ENCODE peak calls at places on chromosomes 2 and 18, in seven cellular contexts. J, U, F, H, W, X and Z are unnamed samples.

GRCh38 chr18:65547046-65547445 is 203.8 kb upstream of the CDH7 start:
- DNase-seq in J (no peak), U (no peak), F (no peak), H (peak), W (no peak), X (no peak), Z (no peak)

GRCh38 chr2:38174131-38174530 is 98.2 kb upstream of the CYP1B1 start:
- DNase-seq in J (no peak), U (no peak), F (no peak), H (no peak), W (no peak), X (no peak), Z (no peak)

GRCh38 chr18:3584897-3585460 is 135.0 kb downstream of the TGIF1 start:
- DNase-seq in J (no peak), U (no peak), F (no peak), H (peak), W (no peak), X (no peak), Z (peak)

GRCh38 chr2:19743641-19744040 is 158.1 kb downstream of the TTC32 start:
- DNase-seq in J (no peak), U (no peak), F (no peak), H (no peak), W (no peak), X (no peak), Z (no peak)

GRCh38 chr18:75456277-75456676 is 28.8 kb upstream of the SMIM21 start:
- DNase-seq in J (no peak), U (no peak), F (peak), H (peak), W (no peak), X (no peak), Z (no peak)

GRCh38 chr2:27980242-27980641 is 89.7 kb downstream of the BABAM2 start:
- DNase-seq in J (no peak), U (no peak), F (no peak), H (no peak), W (no peak), X (no peak), Z (no peak)

GRCh38 chr18:2848879-2849254 is 2.1 kb downstream of the EMILIN2 start:
- DNase-seq in J (no peak), U (no peak), F (no peak), H (no peak), W (no peak), X (no peak), Z (no peak)

GRCh38 chr2:74109551-74109950 is 38.2 kb downstream of the BOLA3 start:
- DNase-seq in J (no peak), U (no peak), F (no peak), H (no peak), W (no peak), X (no peak), Z (no peak)

GRCh38 chr2:121961761-121962160 is 206.3 kb downstream of the TSN start:
- DNase-seq in J (no peak), U (no peak), F (no peak), H (no peak), W (no peak), X (no peak), Z (no peak)

GRCh38 chr2:114128725-114129124 is 238.8 kb downstream of the ACTR3 start:
- DNase-seq in J (no peak), U (no peak), F (no peak), H (no peak), W (no peak), X (no peak), Z (no peak)